ENCODE peak calls at places on chromosome 20, in six cellular contexts. X is endothelial cell of umbilical vein, S is K562, D is H1, F is adrenal gland, P is transverse colon. C is an unnamed sample.

GRCh38 chr20:46423342-46423741 is 16.9 kb upstream of the ELMO2 start:
- DNase-seq in X (no peak), S (no peak), D (no peak), F (no peak), P (no peak), C (no peak)

GRCh38 chr20:35462351-35462750 is 7.0 kb downstream of the CEP250 start:
- DNase-seq in X (no peak), S (peak; percentile 85), D (no peak), F (no peak), P (no peak), C (no peak)

GRCh38 chr20:24850206-24850605 is 98.9 kb upstream of the CST7 start:
- DNase-seq in X (no peak), S (no peak), D (no peak), F (no peak), P (no peak), C (no peak)

GRCh38 chr20:4063631-4064030 is 48.3 kb upstream of the RNF24 start:
- DNase-seq in X (no peak), S (no peak), D (no peak), F (no peak), P (no peak), C (no peak)

GRCh38 chr20:17655865-17656489 is 26.1 kb downstream of the RRBP1 start:
- DNase-seq in X (no peak), S (peak; percentile 19), D (no peak), F (no peak), P (no peak), C (no peak)

GRCh38 chr20:59972037-59972801 is 14.0 kb downstream of the CDH26 start:
- DNase-seq in X (no peak), S (no peak), D (no peak), F (no peak), P (no peak), C (no peak)

GRCh38 chr20:11453430-11453829 is 464.3 kb upstream of the BTBD3 start:
- DNase-seq in X (peak; percentile 64), S (no peak), D (no peak), F (no peak), P (no peak), C (no peak)

GRCh38 chr20:60201198-60201597 is 243.0 kb downstream of the CDH26 start:
- DNase-seq in X (no peak), S (no peak), D (no peak), F (no peak), P (no peak), C (no peak)

GRCh38 chr20:7798176-7798575 is 142.1 kb downstream of the HAO1 start:
- DNase-seq in X (no peak), S (no peak), D (no peak), F (no peak), P (no peak), C (no peak)

GRCh38 chr20:38139919-38140753 is 24.9 kb downstream of the TGM2 start:
- DNase-seq in X (peak; percentile 54), S (no peak), D (no peak), F (no peak), P (peak; percentile 47), C (no peak)

GRCh38 chr20:24423794-24424307 is 45.6 kb upstream of the SYNDIG1 start:
- DNase-seq in X (no peak), S (no peak), D (no peak), F (no peak), P (no peak), C (no peak)

GRCh38 chr20:42857446-42857845 is 332.3 kb downstream of the PTPRT start:
- DNase-seq in X (no peak), S (no peak), D (no peak), F (no peak), P (no peak), C (no peak)

GRCh38 chr20:50304883-50305635 is 114.4 kb downstream of the CEBPB start:
- DNase-seq in X (no peak), S (no peak), D (no peak), F (peak; percentile 97), P (peak; percentile 82), C (peak; percentile 94)

GRCh38 chr20:32184953-32185603 is 22.5 kb downstream of the PLAGL2 start:
- DNase-seq in X (no peak), S (no peak), D (no peak), F (no peak), P (no peak), C (no peak)

GRCh38 chr20:39280875-39281274 is 318.7 kb downstream of the DHX35 start:
- DNase-seq in X (no peak), S (no peak), D (no peak), F (no peak), P (no peak), C (no peak)

GRCh38 chr20:9200196-9200595 is 131.3 kb downstream of the PLCB4 start:
- DNase-seq in X (no peak), S (no peak), D (no peak), F (no peak), P (no peak), C (no peak)

GRCh38 chr20:4949833-4950178 is 51.5 kb downstream of the SLC23A2 start:
- DNase-seq in X (peak; percentile 46), S (no peak), D (no peak), F (peak; percentile 69), P (no peak), C (no peak)

GRCh38 chr20:52832151-52832550 is 140.0 kb upstream of the TSHZ2 start:
- DNase-seq in X (no peak), S (no peak), D (no peak), F (no peak), P (no peak), C (no peak)

GRCh38 chr20:57397004-57397692 is 6.0 kb downstream of the RBM38 start:
- DNase-seq in X (no peak), S (no peak), D (no peak), F (no peak), P (no peak), C (no peak)

GRCh38 chr20:57396638-57397003 is 5.4 kb downstream of the RBM38 start:
- DNase-seq in X (no peak), S (no peak), D (no peak), F (no peak), P (no peak), C (peak; percentile 18)

GRCh38 chr20:57394087-57395082 is 3.2 kb downstream of the RBM38 start:
- DNase-seq in X (no peak), S (peak; percentile 3), D (no peak), F (no peak), P (no peak), C (peak; percentile 74)

GRCh38 chr20:57396212-57396611 is 5.0 kb downstream of the RBM38 start:
- DNase-seq in X (no peak), S (no peak), D (no peak), F (no peak), P (no peak), C (peak; percentile 34)

DNA sequence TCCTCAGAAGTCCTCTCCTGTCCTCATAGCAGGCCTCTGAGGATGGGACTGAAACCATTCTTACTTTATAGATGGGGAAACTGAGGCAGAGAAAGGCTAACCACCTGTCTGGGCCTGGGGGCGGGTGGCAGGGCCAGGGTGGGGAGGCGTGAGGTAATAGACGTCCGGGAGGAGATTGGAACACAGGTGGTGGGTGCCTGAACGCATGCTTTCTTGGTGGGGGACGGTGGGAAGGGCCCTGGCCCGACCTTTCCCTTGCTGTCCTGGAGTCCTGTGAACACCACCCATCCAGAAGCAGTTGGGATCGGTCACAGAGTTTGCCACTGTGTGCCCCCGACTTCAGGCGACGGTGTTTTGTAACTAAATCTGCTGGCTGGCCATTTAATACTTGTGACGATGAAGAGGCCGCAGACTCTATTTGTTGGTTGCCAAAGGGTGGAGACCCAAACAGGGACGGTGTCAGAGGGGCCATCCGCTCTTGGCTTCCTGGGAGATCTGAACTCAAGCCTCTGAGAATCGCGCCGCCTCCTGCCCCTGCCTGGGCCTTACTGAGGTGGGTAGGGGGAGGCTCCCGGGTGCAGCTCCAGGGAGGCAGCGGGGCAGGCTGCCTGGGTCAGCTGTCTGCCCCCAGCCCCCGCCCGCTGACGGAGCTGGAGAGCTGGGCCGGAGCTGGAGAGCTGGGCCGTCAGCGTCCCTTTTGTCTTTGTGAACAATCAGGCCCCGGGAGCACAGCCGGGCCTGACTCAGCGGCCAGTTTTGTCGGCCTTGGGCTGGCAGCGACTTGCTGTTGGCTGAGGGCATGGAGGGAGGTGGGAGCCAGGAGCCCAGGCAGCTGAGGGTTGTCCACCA is 4.1 kb downstream of the RBM38 start:
- DNase-seq in X (peak; percentile 80), S (no peak), D (no peak), F (peak; percentile 91), P (peak; percentile 38), C (peak; percentile 78)
- H3K4me3 ChIP-seq in X (no peak overlapping the region), S (no peak overlapping the region), D (peak overlapping the region; percentile 4), F (peak overlapping the region; percentile 23), P (no peak overlapping the region), C (peak overlapping the region; percentile 74)

GRCh38 chr20:58407201-58407873 is 18.3 kb downstream of the VAPB start:
- DNase-seq in X (peak; percentile 53), S (no peak), D (no peak), F (no peak), P (no peak), C (no peak)

GRCh38 chr20:58405504-58406291 is 16.7 kb downstream of the VAPB start:
- DNase-seq in X (no peak), S (no peak), D (no peak), F (no peak), P (no peak), C (peak; percentile 23)

GRCh38 chr20:58407966-58408557 is 19.0 kb downstream of the VAPB start:
- DNase-seq in X (no peak), S (no peak), D (no peak), F (no peak), P (no peak), C (peak; percentile 69)

GRCh38 chr20:58408603-58409246 is 19.7 kb downstream of the VAPB start:
- DNase-seq in X (peak; percentile 14), S (no peak), D (no peak), F (no peak), P (no peak), C (no peak)

GRCh38 chr20:58406422-58407001 is 17.5 kb downstream of the VAPB start:
- DNase-seq in X (peak; percentile 4), S (no peak), D (no peak), F (no peak), P (no peak), C (no peak)
- H3K4me1 ChIP-seq in X (peaks cover 32% of the 10 kb centered on the region), S (peaks cover 10% of the 10 kb centered on the region), D (peaks cover 2% of the 10 kb centered on the region), F (peaks cover 48% of the 10 kb centered on the region), P (peaks cover 23% of the 10 kb centered on the region), C (peaks cover 78% of the 10 kb centered on the region)

GRCh38 chr20:61949714-61950630 is 115.7 kb downstream of the TAF4 start:
- DNase-seq in X (no peak), S (no peak), D (no peak), F (no peak), P (no peak), C (no peak)
- TF ChIP-seq POLR2A in X (no peak), S (no peak), D (no peak), F (no peak), P (no peak), C (no peak)

DNA sequence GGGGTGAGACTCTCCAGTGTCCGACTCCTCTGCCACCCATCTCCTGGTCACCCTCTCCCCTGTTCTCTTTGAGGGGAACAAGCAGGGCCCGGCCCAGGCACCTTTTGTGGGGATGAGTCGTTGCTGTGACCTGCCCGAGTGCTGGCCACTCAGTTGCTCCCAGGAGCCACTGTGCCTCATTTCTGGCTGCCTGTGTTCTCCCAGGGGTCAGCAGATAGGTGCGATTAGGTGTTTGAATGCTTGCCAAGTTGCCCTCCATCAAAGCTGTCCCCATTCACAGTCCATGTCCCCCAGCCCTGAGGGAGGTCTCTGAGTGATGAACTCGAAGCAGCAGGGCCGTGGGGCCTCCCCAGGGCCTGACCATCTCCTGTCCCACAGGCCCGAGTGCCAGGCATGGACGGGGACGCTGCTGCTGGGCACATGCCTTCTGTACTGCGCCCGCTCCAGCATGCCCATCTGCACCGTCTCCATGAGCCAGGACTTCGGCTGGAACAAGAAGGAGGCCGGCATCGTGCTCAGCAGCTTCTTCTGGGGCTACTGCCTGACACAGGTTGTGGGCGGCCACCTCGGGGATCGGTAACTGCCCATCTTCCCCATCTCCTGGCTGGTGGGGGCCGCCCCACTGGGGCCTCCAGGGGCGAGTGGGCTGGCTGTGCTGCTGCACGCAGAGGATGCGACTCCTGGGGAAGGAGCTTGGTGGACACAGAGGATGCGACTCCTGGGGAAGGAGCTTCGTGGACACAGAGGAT is 4.1 kb downstream of the SLC17A9 start:
- DNase-seq in X (no peak), S (no peak), D (no peak), F (no peak), P (no peak), C (no peak)
- H3K4me3 ChIP-seq in X (no peak overlapping the region), S (no peak overlapping the region), D (no peak overlapping the region), F (no peak overlapping the region), P (no peak overlapping the region), C (no peak overlapping the region)